ENCODE peak calls at places on chromosome 22, in four cellular contexts. I is OCI-LY7; U is lower leg skin; K is stimulated activated CD8-positive, alpha-beta memory T cell treated with anti-CD3 and anti-CD28 coated beads, Interleukin-4, amount 100 ng/mL, for 24 hours. M is an unnamed sample.

GRCh38 chr22:44884968-44885805 is 124.6 kb downstream of the PHF21B start:
- DNase-seq in I (no peak), U (peak; percentile 60), K (no peak), M (no peak)

GRCh38 chr22:45771057-45771456 is 99.4 kb downstream of the ATXN10 start:
- DNase-seq in I (no peak), U (no peak), K (no peak), M (no peak)

GRCh38 chr22:39528080-39528661 is 4.4 kb downstream of the RPS19BP1 start:
- DNase-seq in I (no peak), U (no peak), K (no peak), M (no peak)

GRCh38 chr22:21646608-21647590 is 4.8 kb downstream of the SDF2L1 start:
- DNase-seq in I (peak; percentile 89), U (peak; percentile 92), K (peak; percentile 58), M (peak; percentile 91)

GRCh38 chr22:27057717-27058116 is 400.3 kb downstream of the MIAT start:
- DNase-seq in I (no peak), U (no peak), K (no peak), M (peak; percentile 15)

GRCh38 chr22:32969502-32969901 is 88.7 kb downstream of the SYN3 start:
- DNase-seq in I (no peak), U (no peak), K (no peak), M (no peak)

GRCh38 chr22:30872282-30873041 is 96.1 kb downstream of the MORC2 start:
- DNase-seq in I (no peak), U (peak; percentile 69), K (no peak), M (no peak)

GRCh38 chr22:22692707-22693530 is 48.5 kb downstream of the GGTLC2 start:
- DNase-seq in I (peak; percentile 83), U (no peak), K (peak; percentile 45), M (peak; percentile 53)

GRCh38 chr22:20159088-20159487 is 8.2 kb upstream of the CCDC188 start:
- DNase-seq in I (no peak), U (no peak), K (no peak), M (no peak)

GRCh38 chr22:20761536-20761935 is 12.4 kb upstream of the SERPIND1 start:
- DNase-seq in I (no peak), U (no peak), K (no peak), M (no peak)

GRCh38 chr22:49210606-49211005 is 617.1 kb downstream of the BRD1 start:
- DNase-seq in I (no peak), U (peak; percentile 54), K (no peak), M (no peak)

GRCh38 chr22:35684270-35684700 is 33.4 kb upstream of the APOL5 start:
- DNase-seq in I (peak; percentile 49), U (no peak), K (no peak), M (peak; percentile 85)

GRCh38 chr22:50730941-50731661 is 6.9 kb upstream of the ACR start:
- DNase-seq in I (no peak), U (peak; percentile 82), K (no peak), M (no peak)

GRCh38 chr22:43827926-43828710 is 16.0 kb upstream of the EFCAB6 start:
- DNase-seq in I (no peak), U (peak; percentile 66), K (no peak), M (no peak)

GRCh38 chr22:19060356-19061009 is 61.7 kb downstream of the DGCR2 start:
- DNase-seq in I (no peak), U (peak; percentile 65), K (no peak), M (peak; percentile 85)

GRCh38 chr22:45580703-45581381 is 78.2 kb downstream of the FBLN1 start:
- DNase-seq in I (no peak), U (no peak), K (no peak), M (no peak)

GRCh38 chr22:45589556-45589955 is 82.1 kb upstream of the ATXN10 start:
- DNase-seq in I (no peak), U (no peak), K (no peak), M (no peak)

GRCh38 chr22:50622723-50623327 is 5.1 kb downstream of the ARSA start:
- DNase-seq in I (peak; percentile 44), U (no peak), K (no peak), M (no peak)

GRCh38 chr22:44247923-44248892 is 64.5 kb downstream of the SHISAL1 start:
- DNase-seq in I (no peak), U (peak; percentile 75), K (no peak), M (no peak)

GRCh38 chr22:38921126-38921525 is 36.3 kb upstream of the APOBEC3A start:
- DNase-seq in I (no peak), U (no peak), K (no peak), M (no peak)

GRCh38 chr22:48842976-48843375 is 984.7 kb downstream of the BRD1 start:
- DNase-seq in I (no peak), U (no peak), K (no peak), M (no peak)

M was measured in choroid plexus epithelial cell.